ENCODE peak calls at places on chromosome 21, in four cellular contexts. O, U, K and G are unnamed samples.

GRCh38 chr21:40049031-40049958 is 182.1 kb downstream of the PCP4 start:
- DNase-seq in O (peak; percentile 61), K (no peak), U (no peak), G (no peak)

GRCh38 chr21:46554431-46555224 is 50.3 kb downstream of the S100B start:
- DNase-seq in O (no peak), K (no peak), U (no peak), G (no peak)

GRCh38 chr21:36887983-36888382 is 78.5 kb downstream of the HLCS start:
- DNase-seq in U (no peak), K (no peak), O (no peak), G (no peak)

GRCh38 chr21:14900058-14900457 is 164.7 kb downstream of the NRIP1 start:
- DNase-seq in U (no peak), K (no peak), O (no peak), G (no peak)

GRCh38 chr21:28142692-28143091 is 850.0 kb downstream of the LTN1 start:
- DNase-seq in K (no peak), U (no peak), O (no peak), G (no peak)

GRCh38 chr21:31184462-31184861 is 146.2 kb upstream of the KRTAP19-8 start:
- DNase-seq in O (no peak), K (no peak), U (no peak), G (no peak)

GRCh38 chr21:43585924-43586411 is 73.3 kb downstream of the HSF2BP start:
- DNase-seq in K (no peak), U (no peak), O (no peak), G (peak; percentile 22)

GRCh38 chr21:45637883-45638282 is 5.6 kb upstream of the PCBP3 start:
- DNase-seq in K (no peak), U (peak; percentile 7), O (no peak), G (no peak)

GRCh38 chr21:45573452-45574035 is 31.3 kb upstream of the SLC19A1 start:
- DNase-seq in U (no peak), K (no peak), O (no peak), G (no peak)

GRCh38 chr21:39687069-39687468 is 57.9 kb upstream of the IGSF5 start:
- DNase-seq in U (no peak), O (no peak), K (no peak), G (no peak)

GRCh38 chr21:45258476-45258875 is 29.2 kb downstream of the POFUT2 start:
- DNase-seq in U (no peak), K (no peak), O (no peak), G (no peak)

GRCh38 chr21:37675202-37675801 is 241.0 kb downstream of the KCNJ6 start:
- DNase-seq in K (peak; percentile 63), O (peak; percentile 22), U (peak; percentile 78), G (peak; percentile 55)

GRCh38 chr21:44011774-44012473 is at the start of gene TRAPPC10:
- DNase-seq in U (peak; percentile 95), O (peak; percentile 87), K (peak; percentile 91), G (peak; percentile 41)

GRCh38 chr21:41167348-41168342 is at the start of gene BACE2:
- DNase-seq in U (peak; percentile 80), O (no peak), K (peak; percentile 82), G (no peak)

GRCh38 chr21:45816794-45817193 is 164.8 kb upstream of the COL6A1 start:
- DNase-seq in U (no peak), O (no peak), K (no peak), G (no peak)

GRCh38 chr21:26572668-26573381 is at the start of gene CYYR1:
- DNase-seq in O (no peak), K (no peak), U (no peak), G (no peak)

GRCh38 chr21:40454057-40454456 is 392.9 kb downstream of the DSCAM start:
- DNase-seq in U (no peak), K (no peak), O (no peak), G (no peak)

GRCh38 chr21:31447477-31447876 is 103.4 kb upstream of the TIAM1 start:
- DNase-seq in U (no peak), K (no peak), O (no peak), G (no peak)

GRCh38 chr21:20272791-20273362 is 725.3 kb upstream of the NCAM2 start:
- DNase-seq in K (no peak), U (no peak), O (no peak), G (no peak)

GRCh38 chr21:18265955-18266354 is 21.3 kb downstream of the CHODL start:
- DNase-seq in K (no peak), U (no peak), O (no peak), G (no peak)

GRCh38 chr21:33687634-33688033 is 45.3 kb downstream of the ITSN1 start:
- DNase-seq in O (no peak), K (no peak), U (no peak), G (no peak)

GRCh38 chr21:32046191-32046590 is 173.4 kb downstream of the HUNK start:
- DNase-seq in U (no peak), K (no peak), O (no peak), G (no peak)

GRCh38 chr21:44913425-44914175 is 7.1 kb downstream of the ITGB2 start:
- DNase-seq in K (no peak), O (no peak), U (no peak), G (no peak)